ENCODE peak calls at places on chromosomes 16 and 17, in six cellular contexts. S, Q, M, R, J and P are unnamed samples.

GRCh38 chr16:8678068-8678927 is 3.9 kb downstream of the ABAT start:
- DNase-seq in S (peak; percentile 52), Q (peak; percentile 89), M (no peak), R (peak; percentile 57), J (no peak), P (no peak)

GRCh38 chr16:2458887-2459646 is 842 bp upstream of the TEDC2 start:
- DNase-seq in S (no peak), Q (no peak), M (no peak), R (no peak), J (no peak), P (no peak)

GRCh38 chr16:85824161-85825135 is 25.0 kb downstream of the COX4I1 start:
- DNase-seq in S (no peak), Q (no peak), M (no peak), R (no peak), J (no peak), P (no peak)

GRCh38 chr17:81419333-81419885 is 24.2 kb downstream of the BAHCC1 start:
- DNase-seq in S (peak; percentile 89), Q (peak; percentile 75), M (peak; percentile 78), R (peak; percentile 97), J (peak; percentile 71), P (peak; percentile 44)

GRCh38 chr16:57723170-57723569 is 12.4 kb upstream of the KATNB1 start:
- DNase-seq in S (no peak), Q (no peak), M (no peak), R (peak; percentile 25), J (peak; percentile 41), P (no peak)

GRCh38 chr16:77171750-77172635 is 19.0 kb upstream of the MON1B start:
- DNase-seq in S (peak; percentile 60), Q (peak; percentile 56), M (peak; percentile 27), R (peak; percentile 76), J (peak; percentile 75), P (peak; percentile 40)

GRCh38 chr16:370980-371728 is 816 bp upstream of the MRPL28 start:
- DNase-seq in S (no peak), Q (no peak), M (no peak), R (no peak), J (no peak), P (no peak)

GRCh38 chr17:80819422-80820164 is 172.0 kb upstream of the CHMP6 start:
- DNase-seq in S (no peak), Q (no peak), M (no peak), R (no peak), J (peak; percentile 45), P (no peak)

GRCh38 chr17:39924691-39925055 is 2.7 kb downstream of the ORMDL3 start:
- DNase-seq in S (no peak), Q (no peak), M (no peak), R (no peak), J (no peak), P (no peak)

GRCh38 chr16:89363621-89364393 is 126.6 kb downstream of the ANKRD11 start:
- DNase-seq in S (peak; percentile 64), Q (peak; percentile 92), M (no peak), R (peak; percentile 81), J (peak; percentile 85), P (no peak)

GRCh38 chr17:60160829-60161501 is 11.2 kb downstream of the CA4 start:
- DNase-seq in S (no peak), Q (no peak), M (no peak), R (no peak), J (no peak), P (no peak)

GRCh38 chr17:1299729-1300579 is 20.5 kb downstream of the TRARG1 start:
- DNase-seq in S (no peak), Q (no peak), M (no peak), R (no peak), J (no peak), P (no peak)

GRCh38 chr16:53191413-53191812 is 136.6 kb downstream of the CHD9 start:
- DNase-seq in S (no peak), Q (no peak), M (no peak), R (no peak), J (no peak), P (no peak)

GRCh38 chr17:44653384-44653783 is 2.9 kb upstream of the MEIOC start:
- DNase-seq in S (no peak), Q (no peak), M (no peak), R (no peak), J (no peak), P (no peak)

GRCh38 chr17:47686276-47686635 is 7.7 kb upstream of the TBKBP1 start:
- DNase-seq in S (peak; percentile 72), Q (peak; percentile 65), M (peak; percentile 60), R (no peak), J (no peak), P (no peak)

GRCh38 chr17:30235386-30236296 is at the start of gene SLC6A4:
- DNase-seq in S (no peak), Q (peak; percentile 19), M (no peak), R (peak; percentile 14), J (no peak), P (no peak)

GRCh38 chr17:47604268-47604927 is 45.3 kb upstream of the KPNB1 start:
- DNase-seq in S (peak; percentile 26), Q (peak; percentile 74), M (peak; percentile 50), R (peak; percentile 27), J (no peak), P (peak; percentile 57)

GRCh38 chr16:89669755-89670154 is 12.1 kb downstream of the SPATA33 start:
- DNase-seq in S (no peak), Q (no peak), M (no peak), R (no peak), J (no peak), P (no peak)

GRCh38 chr17:11582217-11582616 is 16.1 kb upstream of the DNAH9 start:
- DNase-seq in S (no peak), Q (no peak), M (no peak), R (no peak), J (no peak), P (no peak)

GRCh38 chr16:75267631-75268264 is 16.3 kb upstream of the BCAR1 start:
- DNase-seq in S (peak; percentile 64), Q (peak; percentile 42), M (no peak), R (no peak), J (peak; percentile 47), P (no peak)

GRCh38 chr16:82653550-82654511 is 27.1 kb downstream of the CDH13 start:
- DNase-seq in S (peak; percentile 92), Q (peak; percentile 96), M (peak; percentile 61), R (peak; percentile 91), J (peak; percentile 87), P (peak; percentile 74)

GRCh38 chr17:81030726-81031570 is 4.0 kb upstream of the BAIAP2 start:
- DNase-seq in S (no peak), Q (no peak), M (no peak), R (peak; percentile 31), J (no peak), P (no peak)

GRCh38 chr17:36149296-36149820 is 27.1 kb downstream of the TBC1D3B start:
- DNase-seq in S (peak; percentile 32), Q (peak; percentile 38), M (no peak), R (peak; percentile 74), J (no peak), P (peak; percentile 4)

GRCh38 chr16:87955302-87956168 is 4.3 kb downstream of the BANP start:
- DNase-seq in S (peak; percentile 43), Q (peak; percentile 29), M (no peak), R (no peak), J (no peak), P (no peak)

GRCh38 chr17:82592289-82592683 is 56.0 kb downstream of the WDR45B start:
- DNase-seq in S (no peak), Q (no peak), M (no peak), R (no peak), J (no peak), P (no peak)

GRCh38 chr16:47886631-47887415 is 269.0 kb downstream of the ABCC12 start:
- DNase-seq in S (no peak), Q (no peak), M (no peak), R (no peak), J (no peak), P (no peak)

GRCh38 chr17:70608957-70609356 is 439.6 kb downstream of the KCNJ2 start:
- DNase-seq in S (no peak), Q (no peak), M (no peak), R (no peak), J (no peak), P (no peak)

GRCh38 chr17:17487998-17488397 is 8.2 kb downstream of the RASD1 start:
- DNase-seq in S (no peak), Q (no peak), M (no peak), R (no peak), J (no peak), P (no peak)

GRCh38 chr16:56012479-56012811 is 137.3 kb upstream of the CES5A start:
- DNase-seq in S (no peak), Q (no peak), M (no peak), R (no peak), J (no peak), P (no peak)

GRCh38 chr16:64771273-64771672 is 350.6 kb downstream of the CDH11 start:
- DNase-seq in S (no peak), Q (no peak), M (no peak), R (no peak), J (no peak), P (no peak)

GRCh38 chr16:19588661-19589060 is 33.2 kb downstream of the VPS35L start:
- DNase-seq in S (peak; percentile 4), Q (peak; percentile 21), M (no peak), R (peak; percentile 24), J (peak; percentile 78), P (no peak)

GRCh38 chr16:67594956-67595355 is 32.6 kb downstream of the CTCF start:
- DNase-seq in S (peak; percentile 2), Q (peak; percentile 79), M (no peak), R (peak; percentile 71), J (no peak), P (no peak)

GRCh38 chr17:64148699-64149098 is 18.8 kb upstream of the ERN1 start:
- DNase-seq in S (peak; percentile 12), Q (no peak), M (no peak), R (no peak), J (no peak), P (no peak)

GRCh38 chr17:80474231-80474932 is 2.0 kb downstream of the NPTX1 start:
- DNase-seq in S (peak; percentile 42), Q (no peak), M (no peak), R (peak; percentile 28), J (peak; percentile 27), P (peak; percentile 17)

GRCh38 chr17:62611767-62612166 is 15.7 kb upstream of the MRC2 start:
- DNase-seq in S (no peak), Q (no peak), M (no peak), R (no peak), J (peak; percentile 67), P (no peak)

GRCh38 chr17:58960068-58960467 is 146.6 kb downstream of the TRIM37 start:
- DNase-seq in S (peak; percentile 92), Q (peak; percentile 77), M (peak; percentile 15), R (peak; percentile 62), J (peak; percentile 10), P (peak; percentile 26)

GRCh38 chr16:286491-287297 is 3.7 kb downstream of the PDIA2 start:
- DNase-seq in S (no peak), Q (no peak), M (no peak), R (no peak), J (no peak), P (no peak)

GRCh38 chr16:28264656-28265055 is 27.7 kb upstream of the SBK1 start:
- DNase-seq in S (no peak), Q (peak; percentile 23), M (no peak), R (peak; percentile 88), J (no peak), P (no peak)